ENCODE peak calls at places on chromosomes 7 and 10, in eight cellular contexts. One of them, this sample, is unnamed. For H3K4me1, the result is how much of the 10 kb centered on the place peaks cover.

GRCh38 chr7:18494821-18495408 is 634 bp upstream of the HDAC9 start:
- DNase-seq in IMR-90: peak
- DNase-seq in thoracic aorta: no peak
- DNase-seq in Peyer's patch: no peak
- DNase-seq in uterus: peak
- DNase-seq in hepatocyte: no peak
- DNase-seq in upper lobe of right lung: no peak
- DNase-seq in cardiac muscle cell: peak
- DNase-seq in this sample: no peak

GRCh38 chr10:92720306-92721165 is 30.8 kb downstream of the HHEX start:
- DNase-seq in IMR-90: no peak
- DNase-seq in thoracic aorta: no peak
- DNase-seq in Peyer's patch: no peak
- DNase-seq in uterus: no peak
- DNase-seq in hepatocyte: no peak
- DNase-seq in upper lobe of right lung: no peak
- DNase-seq in cardiac muscle cell: peak
- DNase-seq in this sample: no peak

GRCh38 chr10:22853906-22854447 is 73.9 kb upstream of the ARMC3 start:
- DNase-seq in IMR-90: no peak
- DNase-seq in thoracic aorta: no peak
- DNase-seq in Peyer's patch: no peak
- DNase-seq in uterus: no peak
- DNase-seq in hepatocyte: no peak
- DNase-seq in upper lobe of right lung: no peak
- DNase-seq in cardiac muscle cell: no peak
- DNase-seq in this sample: no peak

GRCh38 chr10:116490028-116490662 is 55.6 kb upstream of the PNLIP start:
- DNase-seq in IMR-90: peak
- DNase-seq in thoracic aorta: no peak
- DNase-seq in Peyer's patch: no peak
- DNase-seq in uterus: no peak
- DNase-seq in hepatocyte: peak
- DNase-seq in upper lobe of right lung: no peak
- DNase-seq in cardiac muscle cell: peak
- DNase-seq in this sample: no peak

GRCh38 chr10:100731603-100732596 is 13.5 kb upstream of the PAX2 start:
- DNase-seq in IMR-90: no peak
- DNase-seq in thoracic aorta: no peak
- DNase-seq in Peyer's patch: no peak
- DNase-seq in uterus: no peak
- DNase-seq in hepatocyte: no peak
- DNase-seq in upper lobe of right lung: peak
- DNase-seq in cardiac muscle cell: no peak
- DNase-seq in this sample: no peak

GRCh38 chr7:82665966-82666507 is 222.5 kb upstream of the CACNA2D1 start:
- DNase-seq in IMR-90: no peak
- DNase-seq in thoracic aorta: no peak
- DNase-seq in Peyer's patch: no peak
- DNase-seq in uterus: no peak
- DNase-seq in hepatocyte: no peak
- DNase-seq in upper lobe of right lung: no peak
- DNase-seq in cardiac muscle cell: no peak
- DNase-seq in this sample: no peak

GRCh38 chr10:63976538-63976937 is 455.3 kb downstream of the REEP3 start:
- DNase-seq in IMR-90: peak
- DNase-seq in thoracic aorta: no peak
- DNase-seq in Peyer's patch: no peak
- DNase-seq in uterus: no peak
- DNase-seq in hepatocyte: peak
- DNase-seq in upper lobe of right lung: peak
- DNase-seq in cardiac muscle cell: peak
- DNase-seq in this sample: no peak

GRCh38 chr10:29646238-29646902 is 11.6 kb upstream of the SVIL start:
- DNase-seq in IMR-90: peak
- DNase-seq in thoracic aorta: no peak
- DNase-seq in Peyer's patch: no peak
- DNase-seq in uterus: peak
- DNase-seq in hepatocyte: peak
- DNase-seq in upper lobe of right lung: no peak
- DNase-seq in cardiac muscle cell: no peak
- DNase-seq in this sample: peak

GRCh38 chr10:114392112-114392835 is 12.0 kb downstream of the AFAP1L2 start:
- DNase-seq in IMR-90: no peak
- DNase-seq in thoracic aorta: no peak
- DNase-seq in Peyer's patch: no peak
- DNase-seq in uterus: no peak
- DNase-seq in hepatocyte: no peak
- DNase-seq in upper lobe of right lung: no peak
- DNase-seq in cardiac muscle cell: no peak
- DNase-seq in this sample: no peak

GRCh38 chr7:69531050-69531449 is 67.2 kb upstream of the AUTS2 start:
- DNase-seq in IMR-90: no peak
- DNase-seq in thoracic aorta: no peak
- DNase-seq in Peyer's patch: no peak
- DNase-seq in uterus: no peak
- DNase-seq in hepatocyte: no peak
- DNase-seq in upper lobe of right lung: no peak
- DNase-seq in cardiac muscle cell: no peak
- DNase-seq in this sample: no peak

GRCh38 chr7:139762886-139763285 is 14.9 kb downstream of the HIPK2 start:
- DNase-seq in IMR-90: peak
- DNase-seq in thoracic aorta: no peak
- DNase-seq in Peyer's patch: no peak
- DNase-seq in uterus: no peak
- DNase-seq in hepatocyte: no peak
- DNase-seq in upper lobe of right lung: no peak
- DNase-seq in cardiac muscle cell: no peak
- DNase-seq in this sample: no peak

GRCh38 chr10:24097771-24098207 is 111.1 kb upstream of the KIAA1217 start:
- DNase-seq in IMR-90: no peak
- DNase-seq in thoracic aorta: no peak
- DNase-seq in Peyer's patch: no peak
- DNase-seq in uterus: no peak
- DNase-seq in hepatocyte: no peak
- DNase-seq in upper lobe of right lung: no peak
- DNase-seq in cardiac muscle cell: no peak
- DNase-seq in this sample: no peak

GRCh38 chr10:10605551-10606081 is 412.1 kb upstream of the CELF2 start:
- DNase-seq in IMR-90: peak
- DNase-seq in thoracic aorta: peak
- DNase-seq in Peyer's patch: no peak
- DNase-seq in uterus: peak
- DNase-seq in hepatocyte: peak
- DNase-seq in upper lobe of right lung: no peak
- DNase-seq in cardiac muscle cell: no peak
- DNase-seq in this sample: peak

GRCh38 chr10:60536529-60537114 is 146.9 kb upstream of the ANK3 start:
- DNase-seq in IMR-90: peak
- DNase-seq in thoracic aorta: no peak
- DNase-seq in Peyer's patch: no peak
- DNase-seq in uterus: no peak
- DNase-seq in hepatocyte: no peak
- DNase-seq in upper lobe of right lung: no peak
- DNase-seq in cardiac muscle cell: no peak
- DNase-seq in this sample: no peak

GRCh38 chr10:70513848-70514309 is 35.3 kb downstream of the PALD1 start:
- DNase-seq in IMR-90: no peak
- DNase-seq in thoracic aorta: no peak
- DNase-seq in Peyer's patch: peak
- DNase-seq in uterus: no peak
- DNase-seq in hepatocyte: no peak
- DNase-seq in upper lobe of right lung: no peak
- DNase-seq in cardiac muscle cell: no peak
- DNase-seq in this sample: no peak

GRCh38 chr7:114928060-114928459 is 6.2 kb downstream of the MDFIC start:
- DNase-seq in IMR-90: no peak
- DNase-seq in thoracic aorta: no peak
- DNase-seq in Peyer's patch: no peak
- DNase-seq in uterus: no peak
- DNase-seq in hepatocyte: no peak
- DNase-seq in upper lobe of right lung: no peak
- DNase-seq in cardiac muscle cell: no peak
- DNase-seq in this sample: no peak

GRCh38 chr7:516606-517456 is 2.8 kb downstream of the PDGFA start:
- DNase-seq in IMR-90: peak
- DNase-seq in thoracic aorta: no peak
- DNase-seq in Peyer's patch: peak
- DNase-seq in uterus: peak
- DNase-seq in hepatocyte: peak
- DNase-seq in upper lobe of right lung: no peak
- DNase-seq in cardiac muscle cell: peak
- DNase-seq in this sample: peak

GRCh38 chr10:91925022-91925320 is 1.4 kb downstream of the BTAF1 start:
- DNase-seq in IMR-90: no peak
- DNase-seq in thoracic aorta: no peak
- DNase-seq in Peyer's patch: no peak
- DNase-seq in uterus: no peak
- DNase-seq in hepatocyte: no peak
- DNase-seq in upper lobe of right lung: no peak
- DNase-seq in cardiac muscle cell: no peak
- DNase-seq in this sample: no peak

GRCh38 chr7:55066938-55067337 is 48.1 kb downstream of the EGFR start:
- DNase-seq in IMR-90: no peak
- DNase-seq in thoracic aorta: no peak
- DNase-seq in Peyer's patch: no peak
- DNase-seq in uterus: no peak
- DNase-seq in hepatocyte: no peak
- DNase-seq in upper lobe of right lung: no peak
- DNase-seq in cardiac muscle cell: no peak
- DNase-seq in this sample: no peak

GRCh38 chr7:55065079-55065478 is 46.3 kb downstream of the EGFR start:
- DNase-seq in IMR-90: peak
- DNase-seq in thoracic aorta: no peak
- DNase-seq in Peyer's patch: peak
- DNase-seq in uterus: peak
- DNase-seq in hepatocyte: peak
- DNase-seq in upper lobe of right lung: no peak
- DNase-seq in cardiac muscle cell: no peak
- DNase-seq in this sample: no peak

GRCh38 chr7:55065511-55066229 is 46.9 kb downstream of the EGFR start:
- DNase-seq in IMR-90: peak
- DNase-seq in thoracic aorta: no peak
- DNase-seq in Peyer's patch: no peak
- DNase-seq in uterus: no peak
- DNase-seq in hepatocyte: peak
- DNase-seq in upper lobe of right lung: no peak
- DNase-seq in cardiac muscle cell: peak
- DNase-seq in this sample: no peak

GRCh38 chr7:55067748-55068147 is 48.9 kb downstream of the EGFR start:
- DNase-seq in IMR-90: no peak
- DNase-seq in thoracic aorta: no peak
- DNase-seq in Peyer's patch: no peak
- DNase-seq in uterus: no peak
- DNase-seq in hepatocyte: no peak
- DNase-seq in upper lobe of right lung: no peak
- DNase-seq in cardiac muscle cell: no peak
- DNase-seq in this sample: no peak

GRCh38 chr7:55066479-55066878 is 47.7 kb downstream of the EGFR start:
- DNase-seq in IMR-90: no peak
- DNase-seq in thoracic aorta: no peak
- DNase-seq in Peyer's patch: no peak
- DNase-seq in uterus: no peak
- DNase-seq in hepatocyte: no peak
- DNase-seq in upper lobe of right lung: no peak
- DNase-seq in cardiac muscle cell: no peak
- DNase-seq in this sample: no peak
- H3K4me1 ChIP-seq in IMR-90: under half
- H3K4me1 ChIP-seq in thoracic aorta: under half
- H3K4me1 ChIP-seq in Peyer's patch: under half
- H3K4me1 ChIP-seq in uterus: under half
- H3K4me1 ChIP-seq in hepatocyte: under half
- H3K4me1 ChIP-seq in upper lobe of right lung: under half
- H3K4me1 ChIP-seq in cardiac muscle cell: under half
- H3K4me1 ChIP-seq in this sample: under half

DNA sequence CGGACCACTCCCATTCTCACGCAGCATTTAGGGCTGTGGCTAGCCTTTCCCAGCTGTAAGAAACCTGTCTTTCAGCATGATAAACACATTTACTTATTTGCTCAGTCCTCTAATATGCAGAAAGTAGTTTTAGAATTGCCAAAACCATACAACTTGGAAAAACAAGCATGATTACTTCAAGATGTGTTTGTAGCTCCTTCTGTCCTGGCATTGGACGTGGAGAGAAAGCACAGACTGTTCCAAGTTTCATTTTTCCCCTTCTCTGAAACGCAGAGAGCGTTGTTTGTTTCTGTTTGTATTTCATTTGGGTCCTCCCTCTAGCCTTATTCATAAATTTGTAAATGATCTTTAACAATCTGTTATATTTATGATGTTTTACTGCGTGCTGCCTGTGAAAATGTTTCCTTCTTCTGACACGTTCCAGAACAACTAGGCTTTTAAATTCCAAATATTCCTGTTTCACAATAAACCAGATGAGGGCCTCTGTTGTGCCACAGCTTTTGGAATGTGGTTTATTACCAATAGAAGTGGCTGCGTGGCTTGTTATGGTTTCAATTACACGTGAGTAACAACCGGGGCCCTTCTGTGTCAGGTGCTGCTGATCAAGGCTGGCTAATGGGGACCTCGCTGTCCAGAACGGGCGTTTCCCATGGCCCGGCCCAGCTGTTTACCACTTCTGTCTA is 26.1 kb downstream of the MNX1 start:
- DNase-seq in IMR-90: peak
- DNase-seq in thoracic aorta: no peak
- DNase-seq in Peyer's patch: no peak
- DNase-seq in uterus: no peak
- DNase-seq in hepatocyte: no peak
- DNase-seq in upper lobe of right lung: no peak
- DNase-seq in cardiac muscle cell: no peak
- DNase-seq in this sample: peak
- TF ChIP-seq CTCF in IMR-90: no peak
- TF ChIP-seq CTCF in thoracic aorta: no peak
- TF ChIP-seq CTCF in Peyer's patch: no peak
- TF ChIP-seq CTCF in uterus: no peak
- TF ChIP-seq CTCF in hepatocyte: no peak
- TF ChIP-seq CTCF in upper lobe of right lung: no peak
- TF ChIP-seq CTCF in cardiac muscle cell: no peak
- TF ChIP-seq CTCF in this sample: no peak

DNA sequence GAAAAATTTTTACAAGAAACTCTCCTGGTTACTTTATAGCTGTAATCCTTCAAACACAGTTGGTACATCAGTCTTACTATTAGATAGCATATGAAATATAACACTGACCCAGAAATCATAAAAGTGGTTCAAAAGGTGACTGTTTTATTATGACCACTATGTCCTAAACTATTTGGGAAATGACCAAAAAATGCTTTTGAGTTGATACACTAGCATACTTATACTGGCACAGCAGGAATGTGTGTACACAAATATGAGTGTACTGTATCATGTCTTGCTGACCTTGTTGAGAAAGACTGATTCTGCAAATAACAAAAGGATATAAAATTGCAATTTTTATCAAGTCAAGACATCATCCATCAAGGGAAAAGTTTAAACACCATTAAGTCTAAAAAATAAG is 24.3 kb downstream of the CSTF2T start:
- DNase-seq in IMR-90: peak
- DNase-seq in thoracic aorta: no peak
- DNase-seq in Peyer's patch: no peak
- DNase-seq in uterus: no peak
- DNase-seq in hepatocyte: no peak
- DNase-seq in upper lobe of right lung: no peak
- DNase-seq in cardiac muscle cell: no peak
- DNase-seq in this sample: no peak
- H3K27ac ChIP-seq in IMR-90: no peak
- H3K27ac ChIP-seq in thoracic aorta: no peak
- H3K27ac ChIP-seq in Peyer's patch: no peak
- H3K27ac ChIP-seq in uterus: no peak
- H3K27ac ChIP-seq in hepatocyte: no peak
- H3K27ac ChIP-seq in upper lobe of right lung: no peak
- H3K27ac ChIP-seq in cardiac muscle cell: no peak
- H3K27ac ChIP-seq in this sample: no peak

GRCh38 chr10:119782981-119783664 is 57.3 kb downstream of the INPP5F start:
- DNase-seq in IMR-90: no peak
- DNase-seq in thoracic aorta: no peak
- DNase-seq in Peyer's patch: no peak
- DNase-seq in uterus: no peak
- DNase-seq in hepatocyte: no peak
- DNase-seq in upper lobe of right lung: no peak
- DNase-seq in cardiac muscle cell: no peak
- DNase-seq in this sample: no peak
- H3K4me1 ChIP-seq in IMR-90: under half
- H3K4me1 ChIP-seq in thoracic aorta: under half
- H3K4me1 ChIP-seq in Peyer's patch: under half
- H3K4me1 ChIP-seq in uterus: under half
- H3K4me1 ChIP-seq in hepatocyte: under half
- H3K4me1 ChIP-seq in upper lobe of right lung: under half
- H3K4me1 ChIP-seq in cardiac muscle cell: under half
- H3K4me1 ChIP-seq in this sample: under half

This sample was measured in tibial artery.